ENCODE peak calls at places on chromosomes 2 and 18, in five cellular contexts. R is neural progenitor cell, G is OCI-LY7, N is left ventricle myocardium inferior, O is psoas muscle. P is an unnamed sample.
A peak's percentile ranks its signal among the peaks of the same experiment; 100 is the strongest.

GRCh38 chr18:35717182-35717581 is 135.6 kb downstream of the GALNT1 start:
- DNase-seq in G (no peak), N (no peak), O (no peak), R (no peak), P (no peak)

GRCh38 chr2:15591692-15592463 is at the start of gene DDX1:
- DNase-seq in G (peak; percentile 90), R (peak; percentile 89), O (peak; percentile 91), N (peak; percentile 84), P (peak; percentile 81)

GRCh38 chr2:64857581-64858471 is 131.4 kb upstream of the SLC1A4 start:
- DNase-seq in R (peak; percentile 39), O (peak; percentile 80), N (peak; percentile 67), G (no peak), P (peak; percentile 85)

GRCh38 chr18:33600846-33601245 is 22.8 kb downstream of the ASXL3 start:
- DNase-seq in O (no peak), R (no peak), N (no peak), G (no peak), P (no peak)

GRCh38 chr2:201964631-201965206 is 68.9 kb upstream of the FZD7 start:
- DNase-seq in O (no peak), N (no peak), R (no peak), G (no peak), P (no peak)

GRCh38 chr2:16227811-16228462 is 287.6 kb downstream of the MYCN start:
- DNase-seq in G (no peak), R (no peak), N (no peak), O (no peak), P (no peak)

GRCh38 chr2:57558312-57558711 is 488.3 kb upstream of the VRK2 start:
- DNase-seq in O (no peak), R (no peak), N (no peak), G (no peak), P (no peak)

GRCh38 chr2:23513245-23513880 is 128.4 kb downstream of the KLHL29 start:
- DNase-seq in R (no peak), N (no peak), G (no peak), O (no peak), P (no peak)

GRCh38 chr18:22667616-22668422 is 250.1 kb upstream of the CTAGE1 start:
- DNase-seq in R (no peak), O (no peak), N (no peak), G (no peak), P (no peak)

GRCh38 chr2:85166021-85166420 is 32.8 kb downstream of the TCF7L1 start:
- DNase-seq in O (no peak), N (no peak), R (no peak), G (no peak), P (no peak)

GRCh38 chr2:99066602-99067001 is 74.9 kb upstream of the C2orf15 start:
- DNase-seq in R (peak; percentile 34), O (no peak), N (no peak), G (peak; percentile 56), P (no peak)

GRCh38 chr2:96970248-96970875 is 16.0 kb downstream of the FAM178B start:
- DNase-seq in G (no peak), R (no peak), O (no peak), N (no peak), P (no peak)

GRCh38 chr2:228318218-228318617 is 136.7 kb upstream of the SPHKAP start:
- DNase-seq in G (no peak), R (peak; percentile 60), N (no peak), O (no peak), P (peak; percentile 41)

GRCh38 chr18:32548688-32549087 is 78.0 kb upstream of the GAREM1 start:
- DNase-seq in G (no peak), O (no peak), R (peak; percentile 93), N (no peak), P (no peak)

GRCh38 chr2:141242008-141242407 is 888.8 kb downstream of the LRP1B start:
- DNase-seq in R (no peak), O (no peak), G (no peak), N (no peak), P (no peak)

GRCh38 chr2:147683380-147683779 is 161.4 kb upstream of the ACVR2A start:
- DNase-seq in G (no peak), O (no peak), N (no peak), R (peak; percentile 74), P (no peak)

GRCh38 chr2:156333274-156333950 is 891 bp upstream of the NR4A2 start:
- DNase-seq in G (no peak), O (no peak), R (no peak), N (no peak), P (peak; percentile 10)

GRCh38 chr2:134447669-134448068 is 193.8 kb downstream of the MGAT5 start:
- DNase-seq in N (no peak), R (no peak), O (no peak), G (no peak), P (no peak)

GRCh38 chr2:140256080-140256479 is 1475.9 kb upstream of the NXPH2 start:
- DNase-seq in O (no peak), R (no peak), N (no peak), G (no peak), P (no peak)

GRCh38 chr18:10378688-10379465 is 75.6 kb upstream of the APCDD1 start:
- DNase-seq in N (no peak), O (no peak), G (no peak), R (no peak), P (no peak)

GRCh38 chr2:55555977-55556376 is 36.5 kb downstream of the CFAP36 start:
- DNase-seq in N (no peak), R (no peak), G (no peak), O (no peak), P (no peak)

GRCh38 chr18:12460874-12461273 is 53.1 kb downstream of the PRELID3A start:
- DNase-seq in N (no peak), G (no peak), O (no peak), R (no peak), P (peak; percentile 48)

GRCh38 chr2:20563251-20563650 is 87.6 kb downstream of the HS1BP3 start:
- DNase-seq in N (no peak), G (no peak), R (no peak), O (no peak), P (no peak)

DNA sequence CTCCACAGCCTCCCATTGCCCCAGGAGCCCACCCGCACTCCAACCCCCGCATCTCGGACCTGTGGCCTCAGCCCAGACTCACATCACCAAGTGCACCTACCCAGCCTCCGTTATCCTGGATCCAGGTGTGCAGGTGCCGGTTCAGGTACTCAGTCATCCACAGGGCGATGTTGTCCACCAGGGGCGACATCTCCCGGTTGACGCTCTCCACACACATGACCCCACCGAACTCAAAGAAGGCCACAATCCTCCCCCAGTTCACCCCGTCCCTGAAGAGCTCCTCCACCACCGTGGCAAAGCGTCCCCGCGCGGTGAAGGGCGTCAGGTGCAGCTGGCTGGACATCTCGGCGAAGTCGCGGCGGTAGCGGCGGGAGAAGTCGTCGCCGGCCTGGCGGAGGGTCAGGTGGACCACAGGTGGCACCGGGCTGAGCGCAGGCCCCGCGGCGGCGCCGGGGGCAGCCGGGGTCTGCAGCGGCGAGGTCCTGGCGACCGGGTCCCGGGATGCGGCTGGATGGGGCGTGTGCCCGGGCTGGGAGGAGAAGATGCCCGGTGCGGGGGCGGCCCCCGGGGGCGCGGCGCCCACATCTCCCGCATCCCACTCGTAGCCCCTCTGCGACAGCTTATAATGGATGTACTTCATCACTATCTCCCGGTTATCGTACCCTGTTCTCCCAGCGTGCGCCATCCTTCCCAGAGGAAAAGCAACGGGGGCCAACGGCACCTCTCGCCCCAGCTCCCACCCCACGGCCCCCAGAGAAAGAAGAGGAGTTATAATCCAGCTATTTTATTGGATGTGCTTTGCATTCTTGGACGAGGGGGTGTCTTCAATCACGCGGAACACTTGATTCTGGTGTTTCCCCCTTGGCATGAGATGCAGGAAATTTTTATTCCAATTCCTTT is 1.3 kb downstream of the BCL2 start:
- DNase-seq in R (peak; percentile 78), G (no peak), N (peak; percentile 47), O (peak; percentile 88), P (peak; percentile 38)
- H3K27ac ChIP-seq in R (no peak overlapping the region), G (no peak overlapping the region), N (peak overlapping the region; percentile 85), O (peak overlapping the region; percentile 72), P (no peak overlapping the region)

GRCh38 chr18:3784949-3785348 is 335.0 kb downstream of the TGIF1 start:
- DNase-seq in O (no peak), R (no peak), G (no peak), N (no peak), P (no peak)
- H3K27ac ChIP-seq in O (no peak overlapping the region), R (no peak overlapping the region), G (no peak overlapping the region), N (no peak overlapping the region), P (no peak overlapping the region)

DNA sequence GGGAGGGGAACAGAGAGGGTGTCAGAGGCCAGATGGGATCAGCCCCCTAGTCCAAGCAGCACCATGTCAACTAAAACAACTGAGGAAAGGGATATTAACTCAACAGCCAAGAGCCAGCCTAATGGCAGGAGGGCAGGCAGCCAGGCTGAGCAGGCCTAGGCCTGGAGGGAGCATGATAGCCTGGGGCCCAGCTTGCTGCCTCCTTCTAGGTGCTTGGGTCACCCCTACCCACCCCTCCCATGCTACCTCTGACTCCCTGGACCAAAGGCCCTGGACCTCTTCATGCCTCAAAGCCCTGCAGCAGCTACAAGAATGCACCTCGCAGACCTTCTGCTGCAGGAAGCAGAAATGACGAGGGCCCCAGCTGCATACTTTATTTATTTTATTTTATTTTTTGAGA is 22.1 kb upstream of the TNS1 start:
- DNase-seq in R (no peak), O (no peak), N (peak; percentile 10), G (no peak), P (peak; percentile 25)
- H3K27ac ChIP-seq in R (no peak overlapping the region), O (no peak overlapping the region), N (peak overlapping the region; percentile 89), G (no peak overlapping the region), P (peak overlapping the region; percentile 61)

GRCh38 chr2:138948070-138948539 is 167.9 kb upstream of the NXPH2 start:
- DNase-seq in R (no peak), O (no peak), N (no peak), G (no peak), P (no peak)

DNA sequence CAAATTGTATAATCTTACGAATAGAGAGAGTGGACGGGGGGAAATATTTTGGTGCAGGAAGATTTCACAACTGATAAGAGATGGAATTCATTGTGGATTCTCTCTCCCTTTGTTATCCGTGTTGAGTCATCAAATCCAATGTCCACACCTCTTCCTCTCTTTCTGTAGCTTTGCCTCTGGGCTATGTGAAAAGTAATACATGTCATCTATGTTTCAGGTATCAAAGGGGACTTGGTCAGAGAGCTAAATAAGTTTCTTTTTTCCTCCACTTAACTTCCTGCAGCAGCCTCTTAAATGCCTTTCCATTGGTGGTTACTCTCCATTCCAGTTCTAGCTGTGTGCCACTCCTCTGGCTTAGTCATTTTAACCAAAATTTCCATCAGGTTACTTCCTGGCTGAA is 169.3 kb upstream of the NXPH2 start:
- DNase-seq in G (no peak), N (no peak), O (no peak), R (no peak), P (no peak)
- H3K27ac ChIP-seq in G (no peak overlapping the region), N (no peak overlapping the region), O (no peak overlapping the region), R (no peak overlapping the region), P (no peak overlapping the region)

DNA sequence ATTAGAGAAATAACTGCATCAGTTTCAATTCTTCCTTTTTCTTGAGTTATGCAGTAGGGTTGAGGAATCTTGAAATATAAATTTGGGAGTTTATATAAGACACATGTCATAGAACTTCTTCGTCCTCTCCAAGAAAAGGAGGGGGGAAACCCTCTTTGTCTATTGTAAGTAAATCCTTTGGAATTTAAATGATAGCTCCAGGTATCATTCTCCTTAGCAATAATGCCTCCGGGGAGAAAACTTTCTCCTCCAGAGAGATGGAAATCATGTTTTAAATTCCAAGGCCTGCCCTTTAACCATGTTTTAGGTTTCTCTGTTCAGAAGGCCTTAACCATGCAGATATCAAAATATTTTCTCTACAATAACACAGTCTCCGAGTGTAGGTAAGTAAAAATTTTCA is 899.7 kb upstream of the GCFC2 start:
- DNase-seq in O (no peak), R (no peak), G (no peak), N (no peak), P (no peak)
- H3K27ac ChIP-seq in O (no peak overlapping the region), R (no peak overlapping the region), G (no peak overlapping the region), N (no peak overlapping the region), P (no peak overlapping the region)

P was measured in right cardiac atrium.